ENCODE peak calls at places on chromosomes 11 and 22, in seven cellular contexts. One of them, this sample, is unnamed.
A peak's percentile ranks its signal among the peaks of the same experiment; 100 is the strongest.

GRCh38 chr11:86954288-86955110 is 696 bp downstream of the FZD4 start:
- DNase-seq in IMR-90: no peak
- DNase-seq in GM12865: peak; percentile 7
- DNase-seq in fibroblast of mammary gland: no peak
- DNase-seq in upper lobe of right lung: peak; percentile 68
- DNase-seq in kidney epithelial cell: no peak
- DNase-seq in mucosa of descending colon: peak; percentile 57
- DNase-seq in this sample: no peak

GRCh38 chr22:36331912-36332622 is 55.7 kb downstream of the MYH9 start:
- DNase-seq in IMR-90: peak; percentile 49
- DNase-seq in GM12865: peak; percentile 75
- DNase-seq in fibroblast of mammary gland: peak; percentile 59
- DNase-seq in upper lobe of right lung: peak; percentile 82
- DNase-seq in kidney epithelial cell: no peak
- DNase-seq in mucosa of descending colon: peak; percentile 90
- DNase-seq in this sample: no peak

GRCh38 chr11:1852885-1853284 is at the start of gene LSP1:
- DNase-seq in IMR-90: no peak
- DNase-seq in GM12865: peak; percentile 98
- DNase-seq in fibroblast of mammary gland: no peak
- DNase-seq in upper lobe of right lung: peak; percentile 80
- DNase-seq in kidney epithelial cell: no peak
- DNase-seq in mucosa of descending colon: peak; percentile 85
- DNase-seq in this sample: no peak

GRCh38 chr11:71962428-71963038 is 33.7 kb downstream of the RNF121 start:
- DNase-seq in IMR-90: peak; percentile 65
- DNase-seq in GM12865: peak; percentile 30
- DNase-seq in fibroblast of mammary gland: peak; percentile 41
- DNase-seq in upper lobe of right lung: no peak
- DNase-seq in kidney epithelial cell: peak; percentile 63
- DNase-seq in mucosa of descending colon: no peak
- DNase-seq in this sample: no peak

GRCh38 chr11:37394236-37394870 is 796.3 kb upstream of the RAG2 start:
- DNase-seq in IMR-90: no peak
- DNase-seq in GM12865: no peak
- DNase-seq in fibroblast of mammary gland: no peak
- DNase-seq in upper lobe of right lung: no peak
- DNase-seq in kidney epithelial cell: no peak
- DNase-seq in mucosa of descending colon: no peak
- DNase-seq in this sample: no peak

GRCh38 chr11:14318581-14318981 is 40.4 kb downstream of the RRAS2 start:
- DNase-seq in IMR-90: peak; percentile 37
- DNase-seq in GM12865: no peak
- DNase-seq in fibroblast of mammary gland: peak; percentile 21
- DNase-seq in upper lobe of right lung: no peak
- DNase-seq in kidney epithelial cell: no peak
- DNase-seq in mucosa of descending colon: no peak
- DNase-seq in this sample: no peak

GRCh38 chr11:112465433-112466024 is 204.9 kb upstream of the PLET1 start:
- DNase-seq in IMR-90: no peak
- DNase-seq in GM12865: no peak
- DNase-seq in fibroblast of mammary gland: no peak
- DNase-seq in upper lobe of right lung: no peak
- DNase-seq in kidney epithelial cell: peak; percentile 12
- DNase-seq in mucosa of descending colon: no peak
- DNase-seq in this sample: no peak

GRCh38 chr11:2713721-2714462 is 14.1 kb upstream of the KCNQ1OT1 start:
- DNase-seq in IMR-90: no peak
- DNase-seq in GM12865: no peak
- DNase-seq in fibroblast of mammary gland: no peak
- DNase-seq in upper lobe of right lung: no peak
- DNase-seq in kidney epithelial cell: no peak
- DNase-seq in mucosa of descending colon: no peak
- DNase-seq in this sample: no peak

GRCh38 chr22:45537734-45538181 is 35.1 kb downstream of the FBLN1 start:
- DNase-seq in IMR-90: peak; percentile 84
- DNase-seq in GM12865: no peak
- DNase-seq in fibroblast of mammary gland: peak; percentile 84
- DNase-seq in upper lobe of right lung: no peak
- DNase-seq in kidney epithelial cell: no peak
- DNase-seq in mucosa of descending colon: peak; percentile 74
- DNase-seq in this sample: no peak

GRCh38 chr11:2517386-2518064 is 72.7 kb downstream of the KCNQ1 start:
- DNase-seq in IMR-90: no peak
- DNase-seq in GM12865: no peak
- DNase-seq in fibroblast of mammary gland: no peak
- DNase-seq in upper lobe of right lung: peak; percentile 54
- DNase-seq in kidney epithelial cell: no peak
- DNase-seq in mucosa of descending colon: peak; percentile 37
- DNase-seq in this sample: no peak

GRCh38 chr11:93477684-93478234 is 65.4 kb downstream of the SMCO4 start:
- DNase-seq in IMR-90: peak; percentile 11
- DNase-seq in GM12865: no peak
- DNase-seq in fibroblast of mammary gland: no peak
- DNase-seq in upper lobe of right lung: no peak
- DNase-seq in kidney epithelial cell: no peak
- DNase-seq in mucosa of descending colon: no peak
- DNase-seq in this sample: no peak

GRCh38 chr11:9862981-9863380 is 199.1 kb downstream of the SWAP70 start:
- DNase-seq in IMR-90: no peak
- DNase-seq in GM12865: no peak
- DNase-seq in fibroblast of mammary gland: no peak
- DNase-seq in upper lobe of right lung: no peak
- DNase-seq in kidney epithelial cell: no peak
- DNase-seq in mucosa of descending colon: no peak
- DNase-seq in this sample: no peak

GRCh38 chr22:45240137-45240809 is 421 bp downstream of the KIAA0930 start:
- DNase-seq in IMR-90: no peak
- DNase-seq in GM12865: peak; percentile 37
- DNase-seq in fibroblast of mammary gland: no peak
- DNase-seq in upper lobe of right lung: peak; percentile 80
- DNase-seq in kidney epithelial cell: no peak
- DNase-seq in mucosa of descending colon: peak; percentile 76
- DNase-seq in this sample: no peak

GRCh38 chr22:48960981-48961655 is 866.6 kb downstream of the BRD1 start:
- DNase-seq in IMR-90: no peak
- DNase-seq in GM12865: no peak
- DNase-seq in fibroblast of mammary gland: no peak
- DNase-seq in upper lobe of right lung: peak; percentile 42
- DNase-seq in kidney epithelial cell: no peak
- DNase-seq in mucosa of descending colon: peak; percentile 4
- DNase-seq in this sample: no peak

GRCh38 chr11:125123947-125124633 is 12.7 kb upstream of the TMEM218 start:
- DNase-seq in IMR-90: peak; percentile 32
- DNase-seq in GM12865: peak; percentile 76
- DNase-seq in fibroblast of mammary gland: peak; percentile 79
- DNase-seq in upper lobe of right lung: peak; percentile 81
- DNase-seq in kidney epithelial cell: no peak
- DNase-seq in mucosa of descending colon: no peak
- DNase-seq in this sample: no peak

GRCh38 chr11:82718307-82718706 is 15.4 kb downstream of the FAM181B start:
- DNase-seq in IMR-90: peak; percentile 49
- DNase-seq in GM12865: peak; percentile 42
- DNase-seq in fibroblast of mammary gland: peak; percentile 49
- DNase-seq in upper lobe of right lung: no peak
- DNase-seq in kidney epithelial cell: no peak
- DNase-seq in mucosa of descending colon: no peak
- DNase-seq in this sample: no peak

GRCh38 chr11:114273890-114274635 is 22.1 kb upstream of the NNMT start:
- DNase-seq in IMR-90: no peak
- DNase-seq in GM12865: no peak
- DNase-seq in fibroblast of mammary gland: no peak
- DNase-seq in upper lobe of right lung: no peak
- DNase-seq in kidney epithelial cell: no peak
- DNase-seq in mucosa of descending colon: no peak
- DNase-seq in this sample: no peak

GRCh38 chr11:763073-763463 is 14.2 kb downstream of the GATD1 start:
- DNase-seq in IMR-90: no peak
- DNase-seq in GM12865: no peak
- DNase-seq in fibroblast of mammary gland: no peak
- DNase-seq in upper lobe of right lung: no peak
- DNase-seq in kidney epithelial cell: no peak
- DNase-seq in mucosa of descending colon: peak; percentile 82
- DNase-seq in this sample: no peak

GRCh38 chr11:121661796-121662508 is 209.2 kb upstream of the SORL1-AS1 start:
- DNase-seq in IMR-90: peak; percentile 93
- DNase-seq in GM12865: no peak
- DNase-seq in fibroblast of mammary gland: peak; percentile 94
- DNase-seq in upper lobe of right lung: no peak
- DNase-seq in kidney epithelial cell: no peak
- DNase-seq in mucosa of descending colon: no peak
- DNase-seq in this sample: no peak

GRCh38 chr11:120136356-120136755 is 1.6 kb downstream of the TRIM29 start:
- DNase-seq in IMR-90: no peak
- DNase-seq in GM12865: no peak
- DNase-seq in fibroblast of mammary gland: no peak
- DNase-seq in upper lobe of right lung: peak; percentile 29
- DNase-seq in kidney epithelial cell: no peak
- DNase-seq in mucosa of descending colon: no peak
- DNase-seq in this sample: no peak

GRCh38 chr11:1075341-1075911 is 752 bp downstream of the MUC2 start:
- DNase-seq in IMR-90: no peak
- DNase-seq in GM12865: no peak
- DNase-seq in fibroblast of mammary gland: no peak
- DNase-seq in upper lobe of right lung: peak; percentile 58
- DNase-seq in kidney epithelial cell: no peak
- DNase-seq in mucosa of descending colon: no peak
- DNase-seq in this sample: no peak

GRCh38 chr11:70606248-70606950 is 208.1 kb downstream of the CTTN start:
- DNase-seq in IMR-90: no peak
- DNase-seq in GM12865: no peak
- DNase-seq in fibroblast of mammary gland: no peak
- DNase-seq in upper lobe of right lung: no peak
- DNase-seq in kidney epithelial cell: no peak
- DNase-seq in mucosa of descending colon: peak; percentile 12
- DNase-seq in this sample: no peak

GRCh38 chr11:61793084-61793828 is 545 bp downstream of the FEN1 start:
- DNase-seq in IMR-90: no peak
- DNase-seq in GM12865: peak; percentile 23
- DNase-seq in fibroblast of mammary gland: peak; percentile 8
- DNase-seq in upper lobe of right lung: peak; percentile 8
- DNase-seq in kidney epithelial cell: no peak
- DNase-seq in mucosa of descending colon: no peak
- DNase-seq in this sample: no peak

DNA sequence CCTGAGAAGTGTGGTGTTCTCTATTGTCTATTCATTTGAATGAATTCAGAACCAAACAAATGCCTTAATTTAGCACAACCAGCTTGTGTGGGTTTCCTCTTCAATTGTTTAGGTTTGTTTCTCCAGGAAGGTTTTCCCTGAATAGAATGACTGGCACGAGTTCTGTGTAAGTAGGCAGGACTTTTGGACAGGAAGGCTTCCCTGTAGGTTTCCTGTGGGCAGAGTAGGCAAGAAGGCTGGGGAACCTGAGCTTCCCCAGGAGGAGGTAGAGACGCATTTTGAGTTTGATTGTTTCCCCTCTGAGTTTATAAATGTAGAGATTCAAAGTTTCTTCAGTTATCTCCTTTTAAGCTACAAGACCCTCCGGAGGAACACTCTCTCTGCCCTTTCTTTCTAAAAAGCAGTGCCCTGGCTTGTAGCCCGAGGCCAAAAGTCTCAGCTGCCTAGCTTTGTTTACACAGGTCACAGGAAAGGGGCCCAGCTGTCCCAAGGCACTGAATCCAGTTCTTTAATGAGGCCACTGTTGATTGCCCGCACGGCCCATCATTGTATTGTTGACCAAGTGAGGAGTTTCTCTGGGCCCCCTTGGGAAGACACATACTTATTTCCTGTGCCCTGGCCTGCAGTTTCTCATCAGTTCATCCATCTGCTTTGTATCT is 66.6 kb upstream of the RDX start:
- DNase-seq in IMR-90: no peak
- DNase-seq in GM12865: peak; percentile 58
- DNase-seq in fibroblast of mammary gland: no peak
- DNase-seq in upper lobe of right lung: no peak
- DNase-seq in kidney epithelial cell: no peak
- DNase-seq in mucosa of descending colon: no peak
- DNase-seq in this sample: no peak
- H3K4me3 ChIP-seq in IMR-90: no peak overlapping the region
- H3K4me3 ChIP-seq in GM12865: peak overlapping the region; percentile 39
- H3K4me3 ChIP-seq in fibroblast of mammary gland: no peak overlapping the region
- H3K4me3 ChIP-seq in upper lobe of right lung: no peak overlapping the region
- H3K4me3 ChIP-seq in kidney epithelial cell: no peak overlapping the region
- H3K4me3 ChIP-seq in mucosa of descending colon: no peak overlapping the region
- H3K4me3 ChIP-seq in this sample: no peak overlapping the region

GRCh38 chr11:118901494-118902335 is 18.0 kb downstream of the CXCR5 start:
- DNase-seq in IMR-90: no peak
- DNase-seq in GM12865: no peak
- DNase-seq in fibroblast of mammary gland: no peak
- DNase-seq in upper lobe of right lung: peak; percentile 65
- DNase-seq in kidney epithelial cell: no peak
- DNase-seq in mucosa of descending colon: no peak
- DNase-seq in this sample: no peak
- TF ChIP-seq CTCF in IMR-90: no peak
- TF ChIP-seq CTCF in GM12865: no peak
- TF ChIP-seq CTCF in fibroblast of mammary gland: no peak
- TF ChIP-seq CTCF in upper lobe of right lung: no peak
- TF ChIP-seq CTCF in kidney epithelial cell: peak; percentile 13
- TF ChIP-seq CTCF in mucosa of descending colon: no peak
- TF ChIP-seq CTCF in this sample: peak; percentile 5

GRCh38 chr11:8706673-8707432 is 24.3 kb downstream of the RPL27A start:
- DNase-seq in IMR-90: no peak
- DNase-seq in GM12865: no peak
- DNase-seq in fibroblast of mammary gland: no peak
- DNase-seq in upper lobe of right lung: no peak
- DNase-seq in kidney epithelial cell: no peak
- DNase-seq in mucosa of descending colon: no peak
- DNase-seq in this sample: no peak
- H3K4me3 ChIP-seq in IMR-90: no peak overlapping the region
- H3K4me3 ChIP-seq in GM12865: no peak overlapping the region
- H3K4me3 ChIP-seq in fibroblast of mammary gland: no peak overlapping the region
- H3K4me3 ChIP-seq in upper lobe of right lung: no peak overlapping the region
- H3K4me3 ChIP-seq in kidney epithelial cell: no peak overlapping the region
- H3K4me3 ChIP-seq in mucosa of descending colon: no peak overlapping the region
- H3K4me3 ChIP-seq in this sample: no peak overlapping the region

GRCh38 chr22:32951807-32952153 is 106.4 kb downstream of the SYN3 start:
- DNase-seq in IMR-90: no peak
- DNase-seq in GM12865: no peak
- DNase-seq in fibroblast of mammary gland: no peak
- DNase-seq in upper lobe of right lung: no peak
- DNase-seq in kidney epithelial cell: no peak
- DNase-seq in mucosa of descending colon: no peak
- DNase-seq in this sample: no peak

GRCh38 chr22:32950366-32950765 is 107.8 kb downstream of the SYN3 start:
- DNase-seq in IMR-90: no peak
- DNase-seq in GM12865: no peak
- DNase-seq in fibroblast of mammary gland: no peak
- DNase-seq in upper lobe of right lung: no peak
- DNase-seq in kidney epithelial cell: no peak
- DNase-seq in mucosa of descending colon: no peak
- DNase-seq in this sample: no peak

GRCh38 chr22:32949719-32950118 is 108.5 kb downstream of the SYN3 start:
- DNase-seq in IMR-90: no peak
- DNase-seq in GM12865: no peak
- DNase-seq in fibroblast of mammary gland: no peak
- DNase-seq in upper lobe of right lung: no peak
- DNase-seq in kidney epithelial cell: no peak
- DNase-seq in mucosa of descending colon: no peak
- DNase-seq in this sample: no peak

GRCh38 chr22:32947581-32947980 is 110.6 kb downstream of the SYN3 start:
- DNase-seq in IMR-90: no peak
- DNase-seq in GM12865: no peak
- DNase-seq in fibroblast of mammary gland: no peak
- DNase-seq in upper lobe of right lung: no peak
- DNase-seq in kidney epithelial cell: no peak
- DNase-seq in mucosa of descending colon: no peak
- DNase-seq in this sample: no peak

GRCh38 chr22:32951081-32951806 is 106.9 kb downstream of the SYN3 start:
- DNase-seq in IMR-90: no peak
- DNase-seq in GM12865: no peak
- DNase-seq in fibroblast of mammary gland: no peak
- DNase-seq in upper lobe of right lung: no peak
- DNase-seq in kidney epithelial cell: no peak
- DNase-seq in mucosa of descending colon: no peak
- DNase-seq in this sample: no peak
- TF ChIP-seq CTCF in IMR-90: no peak
- TF ChIP-seq CTCF in GM12865: no peak
- TF ChIP-seq CTCF in fibroblast of mammary gland: no peak
- TF ChIP-seq CTCF in upper lobe of right lung: peak; percentile 17
- TF ChIP-seq CTCF in kidney epithelial cell: no peak
- TF ChIP-seq CTCF in mucosa of descending colon: no peak
- TF ChIP-seq CTCF in this sample: no peak